ENCODE peak calls at places on chromosomes 12 and 14, in five cellular contexts. One of them, this sample, is unnamed.

GRCh38 chr12:23585782-23586163 is 363.7 kb downstream of the SOX5 start:
- DNase-seq in endothelial cell of umbilical vein: no peak
- DNase-seq in NCI-H1417 treated with DMSO at 0.1 percent for 48 hours: no peak
- DNase-seq in activated CD8-positive, alpha-beta memory T cell treated with anti-CD3 and anti-CD28 coated beads, Interleukin-2, amount 50 U/mL, for 48 hours: no peak
- DNase-seq in erythroblast: no peak
- DNase-seq in this sample: no peak

GRCh38 chr12:131783915-131784541 is 44.2 kb upstream of the MMP17 start:
- DNase-seq in endothelial cell of umbilical vein: no peak
- DNase-seq in NCI-H1417 treated with DMSO at 0.1 percent for 48 hours: no peak
- DNase-seq in erythroblast: no peak
- DNase-seq in activated CD8-positive, alpha-beta memory T cell treated with anti-CD3 and anti-CD28 coated beads, Interleukin-2, amount 50 U/mL, for 48 hours: no peak
- DNase-seq in this sample: no peak

GRCh38 chr12:68675098-68675842 is 11.5 kb upstream of the NUP107 start:
- DNase-seq in endothelial cell of umbilical vein: peak
- DNase-seq in erythroblast: no peak
- DNase-seq in activated CD8-positive, alpha-beta memory T cell treated with anti-CD3 and anti-CD28 coated beads, Interleukin-2, amount 50 U/mL, for 48 hours: peak
- DNase-seq in NCI-H1417 treated with DMSO at 0.1 percent for 48 hours: no peak
- DNase-seq in this sample: no peak

GRCh38 chr14:95077380-95077779 is 79.9 kb downstream of the DICER1 start:
- DNase-seq in activated CD8-positive, alpha-beta memory T cell treated with anti-CD3 and anti-CD28 coated beads, Interleukin-2, amount 50 U/mL, for 48 hours: no peak
- DNase-seq in endothelial cell of umbilical vein: no peak
- DNase-seq in NCI-H1417 treated with DMSO at 0.1 percent for 48 hours: no peak
- DNase-seq in erythroblast: no peak
- DNase-seq in this sample: no peak

GRCh38 chr12:58920102-58920955 is at the start of gene LRIG3:
- DNase-seq in activated CD8-positive, alpha-beta memory T cell treated with anti-CD3 and anti-CD28 coated beads, Interleukin-2, amount 50 U/mL, for 48 hours: peak
- DNase-seq in endothelial cell of umbilical vein: peak
- DNase-seq in erythroblast: peak
- DNase-seq in NCI-H1417 treated with DMSO at 0.1 percent for 48 hours: peak
- DNase-seq in this sample: peak

GRCh38 chr14:76050797-76051392 is 65.3 kb downstream of the IFT43 start:
- DNase-seq in NCI-H1417 treated with DMSO at 0.1 percent for 48 hours: peak
- DNase-seq in erythroblast: peak
- DNase-seq in endothelial cell of umbilical vein: peak
- DNase-seq in activated CD8-positive, alpha-beta memory T cell treated with anti-CD3 and anti-CD28 coated beads, Interleukin-2, amount 50 U/mL, for 48 hours: peak
- DNase-seq in this sample: peak

GRCh38 chr12:108850854-108851573 is 6.4 kb downstream of the SSH1 start:
- DNase-seq in erythroblast: peak
- DNase-seq in NCI-H1417 treated with DMSO at 0.1 percent for 48 hours: no peak
- DNase-seq in activated CD8-positive, alpha-beta memory T cell treated with anti-CD3 and anti-CD28 coated beads, Interleukin-2, amount 50 U/mL, for 48 hours: no peak
- DNase-seq in endothelial cell of umbilical vein: peak
- DNase-seq in this sample: no peak

GRCh38 chr12:108734200-108734906 is 3.0 kb upstream of the CORO1C start:
- DNase-seq in erythroblast: peak
- DNase-seq in endothelial cell of umbilical vein: peak
- DNase-seq in activated CD8-positive, alpha-beta memory T cell treated with anti-CD3 and anti-CD28 coated beads, Interleukin-2, amount 50 U/mL, for 48 hours: no peak
- DNase-seq in NCI-H1417 treated with DMSO at 0.1 percent for 48 hours: no peak
- DNase-seq in this sample: no peak

GRCh38 chr12:70652451-70652850 is 15.2 kb upstream of the PTPRB start:
- DNase-seq in erythroblast: no peak
- DNase-seq in NCI-H1417 treated with DMSO at 0.1 percent for 48 hours: no peak
- DNase-seq in activated CD8-positive, alpha-beta memory T cell treated with anti-CD3 and anti-CD28 coated beads, Interleukin-2, amount 50 U/mL, for 48 hours: no peak
- DNase-seq in endothelial cell of umbilical vein: peak
- DNase-seq in this sample: no peak

This sample was measured in retina.